ENCODE peak calls at places on chromosomes 3 and 15, in four cellular contexts. One of them, this sample, is unnamed. For H3K4me1 and H3K36me3, the result is how much of the 10 kb centered on the place peaks cover.

GRCh38 chr15:42289166-42289565 is 15.9 kb upstream of the TMEM87A start:
- DNase-seq in A673: no peak
- DNase-seq in pancreas: no peak
- DNase-seq in CD8-positive, alpha-beta T cell: no peak
- DNase-seq in this sample: no peak

GRCh38 chr15:48393650-48394049 is 62.4 kb downstream of the DUT start:
- DNase-seq in A673: no peak
- DNase-seq in CD8-positive, alpha-beta T cell: no peak
- DNase-seq in pancreas: no peak
- DNase-seq in this sample: peak

GRCh38 chr3:124424396-124424795 is 305.9 kb upstream of the UMPS start:
- DNase-seq in pancreas: no peak
- DNase-seq in A673: no peak
- DNase-seq in CD8-positive, alpha-beta T cell: no peak
- DNase-seq in this sample: no peak

GRCh38 chr3:66904816-66905543 is 93.1 kb upstream of the KBTBD8 start:
- DNase-seq in A673: peak
- DNase-seq in CD8-positive, alpha-beta T cell: no peak
- DNase-seq in pancreas: no peak
- DNase-seq in this sample: no peak

GRCh38 chr15:66929843-66930242 is 135.6 kb upstream of the SMAD3 start:
- DNase-seq in A673: no peak
- DNase-seq in CD8-positive, alpha-beta T cell: no peak
- DNase-seq in pancreas: no peak
- DNase-seq in this sample: no peak

GRCh38 chr15:79863886-79864285 is 32.9 kb downstream of the MTHFS start:
- DNase-seq in A673: peak
- DNase-seq in pancreas: no peak
- DNase-seq in CD8-positive, alpha-beta T cell: no peak
- DNase-seq in this sample: no peak

GRCh38 chr3:67094769-67095168 is 96.7 kb downstream of the KBTBD8 start:
- DNase-seq in A673: peak
- DNase-seq in pancreas: no peak
- DNase-seq in CD8-positive, alpha-beta T cell: no peak
- DNase-seq in this sample: no peak

GRCh38 chr15:45187894-45188830 is at the start of gene SHF:
- DNase-seq in A673: peak
- DNase-seq in pancreas: no peak
- DNase-seq in CD8-positive, alpha-beta T cell: peak
- DNase-seq in this sample: peak

GRCh38 chr3:33831053-33831452 is 32.6 kb downstream of the PDCD6IP start:
- DNase-seq in pancreas: no peak
- DNase-seq in A673: no peak
- DNase-seq in CD8-positive, alpha-beta T cell: no peak
- DNase-seq in this sample: no peak

GRCh38 chr3:31762888-31763351 is 218.1 kb downstream of the OSBPL10 start:
- DNase-seq in pancreas: no peak
- DNase-seq in A673: no peak
- DNase-seq in CD8-positive, alpha-beta T cell: no peak
- DNase-seq in this sample: no peak

GRCh38 chr15:88255496-88256171 is 905 bp downstream of the NTRK3 start:
- DNase-seq in pancreas: no peak
- DNase-seq in A673: no peak
- DNase-seq in CD8-positive, alpha-beta T cell: no peak
- DNase-seq in this sample: no peak

GRCh38 chr15:90660195-90660995 is 56.8 kb upstream of the BLM start:
- DNase-seq in CD8-positive, alpha-beta T cell: peak
- DNase-seq in A673: peak
- DNase-seq in pancreas: no peak
- DNase-seq in this sample: no peak

GRCh38 chr3:177875786-177876476 is 660.3 kb upstream of the KCNMB2 start:
- DNase-seq in CD8-positive, alpha-beta T cell: no peak
- DNase-seq in A673: peak
- DNase-seq in pancreas: no peak
- DNase-seq in this sample: no peak

GRCh38 chr15:49423906-49424520 is 971 bp downstream of the FGF7 start:
- DNase-seq in A673: no peak
- DNase-seq in pancreas: no peak
- DNase-seq in CD8-positive, alpha-beta T cell: no peak
- DNase-seq in this sample: no peak

GRCh38 chr3:33360136-33360825 is 79.9 kb downstream of the UBP1 start:
- DNase-seq in A673: no peak
- DNase-seq in pancreas: no peak
- DNase-seq in CD8-positive, alpha-beta T cell: no peak
- DNase-seq in this sample: no peak

GRCh38 chr15:96243701-96244100 is 86.8 kb upstream of the NR2F2 start:
- DNase-seq in CD8-positive, alpha-beta T cell: no peak
- DNase-seq in pancreas: no peak
- DNase-seq in A673: no peak
- DNase-seq in this sample: no peak

GRCh38 chr3:33636125-33636855 is 81.8 kb downstream of the CLASP2 start:
- DNase-seq in pancreas: no peak
- DNase-seq in CD8-positive, alpha-beta T cell: no peak
- DNase-seq in A673: peak
- DNase-seq in this sample: no peak

GRCh38 chr3:195102609-195103467 is 168.1 kb downstream of the XXYLT1 start:
- DNase-seq in CD8-positive, alpha-beta T cell: no peak
- DNase-seq in pancreas: no peak
- DNase-seq in A673: peak
- DNase-seq in this sample: peak

GRCh38 chr15:32866486-32867312 is 148.9 kb downstream of the GREM1 start:
- DNase-seq in pancreas: no peak
- DNase-seq in A673: no peak
- DNase-seq in CD8-positive, alpha-beta T cell: no peak
- DNase-seq in this sample: no peak

GRCh38 chr3:170555329-170555728 is 30.5 kb downstream of the SLC7A14 start:
- DNase-seq in A673: no peak
- DNase-seq in pancreas: no peak
- DNase-seq in CD8-positive, alpha-beta T cell: no peak
- DNase-seq in this sample: no peak

GRCh38 chr3:114674041-114674440 is 380.2 kb downstream of the TIGIT start:
- DNase-seq in A673: no peak
- DNase-seq in CD8-positive, alpha-beta T cell: no peak
- DNase-seq in pancreas: no peak
- DNase-seq in this sample: no peak

GRCh38 chr3:124812291-124813265 is 74.6 kb downstream of the ITGB5 start:
- DNase-seq in pancreas: no peak
- DNase-seq in CD8-positive, alpha-beta T cell: no peak
- DNase-seq in A673: peak
- DNase-seq in this sample: peak

GRCh38 chr3:65619391-65620298 is 419.1 kb downstream of the MAGI1 start:
- DNase-seq in pancreas: no peak
- DNase-seq in CD8-positive, alpha-beta T cell: no peak
- DNase-seq in A673: peak
- DNase-seq in this sample: no peak

GRCh38 chr3:187738400-187739124 is 6.7 kb downstream of the BCL6 start:
- DNase-seq in A673: peak
- DNase-seq in pancreas: peak
- DNase-seq in CD8-positive, alpha-beta T cell: peak
- DNase-seq in this sample: peak

GRCh38 chr15:25439456-25439836 is 622 bp upstream of the UBE3A start:
- DNase-seq in pancreas: no peak
- DNase-seq in A673: no peak
- DNase-seq in CD8-positive, alpha-beta T cell: no peak
- DNase-seq in this sample: no peak

GRCh38 chr3:158560979-158561378 is 10.0 kb upstream of the MLF1 start:
- DNase-seq in pancreas: no peak
- DNase-seq in CD8-positive, alpha-beta T cell: no peak
- DNase-seq in A673: no peak
- DNase-seq in this sample: no peak

GRCh38 chr15:91055548-91056331 is 33.3 kb upstream of the VPS33B start:
- DNase-seq in A673: peak
- DNase-seq in CD8-positive, alpha-beta T cell: no peak
- DNase-seq in pancreas: peak
- DNase-seq in this sample: no peak

GRCh38 chr3:127288921-127289645 is 1.2 kb upstream of the PRR20G start:
- DNase-seq in A673: peak
- DNase-seq in pancreas: no peak
- DNase-seq in CD8-positive, alpha-beta T cell: no peak
- DNase-seq in this sample: no peak

GRCh38 chr3:183265713-183266417 is 12.8 kb downstream of the B3GNT5 start:
- DNase-seq in A673: peak
- DNase-seq in CD8-positive, alpha-beta T cell: no peak
- DNase-seq in pancreas: no peak
- DNase-seq in this sample: peak

GRCh38 chr3:155871746-155872158 is 1.3 kb downstream of the GMPS start:
- DNase-seq in pancreas: no peak
- DNase-seq in A673: no peak
- DNase-seq in CD8-positive, alpha-beta T cell: no peak
- DNase-seq in this sample: no peak

GRCh38 chr3:71247221-71247947 is 336.1 kb downstream of the FOXP1 start:
- DNase-seq in pancreas: no peak
- DNase-seq in CD8-positive, alpha-beta T cell: no peak
- DNase-seq in A673: peak
- DNase-seq in this sample: no peak

GRCh38 chr3:36373084-36373483 is 7.2 kb upstream of the STAC start:
- DNase-seq in pancreas: no peak
- DNase-seq in A673: no peak
- DNase-seq in CD8-positive, alpha-beta T cell: no peak
- DNase-seq in this sample: no peak

GRCh38 chr15:44137750-44138149 is 57.3 kb downstream of the FRMD5 start:
- DNase-seq in pancreas: no peak
- DNase-seq in A673: peak
- DNase-seq in CD8-positive, alpha-beta T cell: no peak
- DNase-seq in this sample: peak

DNA sequence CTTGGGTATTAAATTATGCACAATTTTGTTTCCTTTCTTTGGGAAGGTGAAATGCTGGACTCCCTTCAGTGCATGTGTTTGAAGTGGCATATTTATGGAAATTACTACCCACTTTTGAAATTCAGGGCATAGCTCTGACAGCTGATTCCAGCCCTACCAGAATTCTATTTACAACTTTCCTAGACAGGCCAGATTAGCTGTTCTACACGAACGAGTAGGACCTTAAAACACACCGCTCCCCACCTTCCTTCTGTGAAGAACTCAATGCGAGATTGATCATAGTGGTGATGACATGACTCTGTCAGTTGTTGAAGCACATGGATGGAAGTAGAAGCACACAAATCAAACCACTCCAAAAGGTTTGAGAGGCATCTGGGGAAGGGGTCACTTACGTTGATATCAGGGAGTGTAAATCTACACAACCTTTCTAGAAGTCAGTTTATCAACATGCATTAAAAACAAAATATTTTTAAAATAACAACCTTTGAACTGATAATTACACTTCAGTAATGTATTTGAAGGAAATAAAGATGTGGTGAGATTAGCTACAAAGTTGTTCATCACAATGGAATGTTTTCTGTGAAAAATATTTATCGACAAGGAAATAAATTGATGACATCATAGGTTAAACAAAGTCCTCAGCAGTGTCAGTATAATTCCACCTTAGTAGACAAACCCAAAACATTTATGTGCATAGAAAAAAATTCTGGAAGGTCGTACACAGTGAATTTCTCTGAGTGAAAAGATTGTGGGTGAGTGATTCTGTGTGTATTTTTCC is 29.8 kb downstream of the RARB start:
- DNase-seq in A673: no peak
- DNase-seq in pancreas: no peak
- DNase-seq in CD8-positive, alpha-beta T cell: no peak
- DNase-seq in this sample: no peak
- H3K4me1 ChIP-seq in A673: under half
- H3K4me1 ChIP-seq in pancreas: under half
- H3K4me1 ChIP-seq in CD8-positive, alpha-beta T cell: under half
- H3K4me1 ChIP-seq in this sample: under half

DNA sequence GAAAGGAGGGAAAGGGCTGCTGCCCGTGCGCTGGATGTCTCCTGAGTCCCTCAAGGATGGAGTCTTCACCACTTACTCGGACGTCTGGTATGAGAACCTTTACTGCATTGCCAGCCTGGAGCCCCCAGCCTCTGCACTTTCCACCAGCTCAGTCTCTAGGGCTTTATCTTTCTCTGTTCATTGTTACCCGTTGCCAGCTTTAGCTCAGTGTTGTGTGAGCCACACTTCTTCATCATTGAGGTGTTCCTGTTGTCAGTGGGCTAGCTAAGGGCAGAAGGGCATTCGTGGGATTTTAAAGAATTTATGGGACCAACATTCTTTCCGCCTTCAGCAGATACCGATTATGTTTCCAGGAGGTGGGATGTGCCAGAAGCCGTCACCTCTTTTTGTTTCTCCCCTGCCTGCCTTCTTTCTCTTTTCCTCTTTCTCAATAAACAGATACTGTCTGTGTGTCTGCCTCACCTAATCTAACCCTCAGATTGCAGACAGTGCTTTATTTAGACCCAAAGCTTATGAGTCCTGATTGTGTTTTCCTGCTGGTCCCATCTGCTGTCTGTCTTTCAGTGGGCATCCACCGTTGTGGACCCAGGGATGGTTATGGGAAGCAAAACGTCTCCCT is 64.5 kb downstream of the PGPEP1L start:
- DNase-seq in CD8-positive, alpha-beta T cell: no peak
- DNase-seq in pancreas: no peak
- DNase-seq in A673: no peak
- DNase-seq in this sample: no peak
- H3K36me3 ChIP-seq in CD8-positive, alpha-beta T cell: half or more
- H3K36me3 ChIP-seq in pancreas: under half
- H3K36me3 ChIP-seq in A673: under half
- H3K36me3 ChIP-seq in this sample: under half

DNA sequence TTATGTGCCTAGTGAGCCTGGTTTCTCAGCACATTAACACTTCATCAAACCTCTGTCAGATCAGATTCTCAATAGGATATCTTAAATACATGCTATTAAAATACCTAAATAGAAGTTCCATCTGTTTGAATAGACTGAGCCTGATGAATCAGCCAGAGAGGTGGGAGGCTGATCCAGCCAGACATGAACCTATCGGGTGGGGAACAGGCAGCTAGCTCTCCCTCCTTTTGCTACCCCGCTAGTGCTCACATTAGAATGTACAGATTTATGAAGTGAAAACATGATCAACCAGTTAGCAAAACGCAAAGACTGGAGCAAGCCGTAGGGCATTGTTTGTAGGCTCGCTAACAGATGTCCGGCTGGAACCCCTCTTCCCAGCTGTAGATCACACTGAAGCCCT is 54.4 kb downstream of the GTF2E1 start:
- DNase-seq in A673: no peak
- DNase-seq in pancreas: no peak
- DNase-seq in CD8-positive, alpha-beta T cell: no peak
- DNase-seq in this sample: no peak
- H3K4me1 ChIP-seq in A673: under half
- H3K4me1 ChIP-seq in pancreas: under half
- H3K4me1 ChIP-seq in CD8-positive, alpha-beta T cell: under half
- H3K4me1 ChIP-seq in this sample: under half

DNA sequence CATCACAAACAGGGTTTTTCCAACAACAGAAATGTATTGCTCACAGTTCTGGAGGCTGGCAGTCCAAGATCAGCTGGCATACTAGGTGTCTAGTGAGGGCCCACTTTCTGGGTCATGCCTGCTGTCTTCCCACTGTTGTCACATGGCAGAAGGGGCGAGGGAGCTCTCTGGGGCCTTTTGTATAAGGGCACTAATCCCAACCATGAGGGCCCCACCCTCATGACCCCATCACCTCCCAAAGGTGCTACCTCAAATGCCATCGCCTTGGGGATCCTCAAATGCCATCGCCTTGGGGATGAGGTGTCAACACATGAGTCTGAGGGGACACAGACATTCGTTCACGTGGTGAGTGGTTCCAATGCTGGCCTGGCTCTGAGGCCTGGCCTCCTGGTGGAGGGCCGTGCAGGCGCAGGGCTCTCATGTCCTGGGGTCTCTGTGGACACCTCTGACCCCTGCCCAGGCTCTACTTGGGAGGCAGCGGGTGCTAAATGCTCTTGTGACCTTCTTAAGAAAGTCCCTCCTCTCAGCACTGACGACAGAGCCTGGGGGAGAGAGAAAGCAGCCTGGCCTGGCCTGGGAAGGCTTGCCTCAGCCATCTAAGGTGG is 16.8 kb downstream of the NUP210 start:
- DNase-seq in CD8-positive, alpha-beta T cell: no peak
- DNase-seq in pancreas: no peak
- DNase-seq in A673: no peak
- DNase-seq in this sample: no peak
- H3K36me3 ChIP-seq in CD8-positive, alpha-beta T cell: under half
- H3K36me3 ChIP-seq in pancreas: under half
- H3K36me3 ChIP-seq in A673: under half
- H3K36me3 ChIP-seq in this sample: under half